ENCODE peak calls at places on chromosome 16, in four cellular contexts. F, Q, N and H are unnamed samples.

GRCh38 chr16:23379707-23380106 is 73.3 kb downstream of the COG7 start:
- DNase-seq in F (no peak), Q (no peak), N (no peak), H (no peak)

GRCh38 chr16:70703041-70703834 is 17.4 kb upstream of the MTSS2 start:
- DNase-seq in F (no peak), Q (no peak), N (peak; percentile 38), H (no peak)

GRCh38 chr16:70342016-70342415 is 4.7 kb upstream of the DDX19A start:
- DNase-seq in F (no peak), Q (no peak), N (no peak), H (no peak)

GRCh38 chr16:69924777-69925191 is 26.4 kb upstream of the CLEC18A start:
- DNase-seq in F (no peak), Q (no peak), N (no peak), H (no peak)

GRCh38 chr16:57639172-57639571 is 10.7 kb downstream of the ADGRG1 start:
- DNase-seq in F (no peak), Q (no peak), N (peak; percentile 47), H (no peak)

GRCh38 chr16:56683424-56684162 is 1.3 kb downstream of the MT1X start:
- DNase-seq in F (no peak), Q (no peak), N (no peak), H (no peak)

GRCh38 chr16:57976331-57976796 is 5.4 kb upstream of the CNGB1 start:
- DNase-seq in F (no peak), Q (no peak), N (peak; percentile 93), H (no peak)

GRCh38 chr16:50313596-50314483 is 47.5 kb downstream of the ADCY7 start:
- DNase-seq in F (no peak), Q (peak; percentile 94), N (no peak), H (no peak)

GRCh38 chr16:73230651-73231050 is 182.7 kb upstream of the ZFHX3 start:
- DNase-seq in F (no peak), Q (no peak), N (no peak), H (no peak)

GRCh38 chr16:23607740-23608139 is 11.6 kb upstream of the NDUFAB1 start:
- DNase-seq in F (no peak), Q (no peak), N (no peak), H (no peak)

GRCh38 chr16:2486645-2487516 is 12.0 kb downstream of the TBC1D24 start:
- DNase-seq in F (peak; percentile 51), Q (peak; percentile 87), N (no peak), H (peak; percentile 86)

GRCh38 chr16:2858245-2859025 is 465 bp upstream of the PRSS22 start:
- DNase-seq in F (no peak), Q (no peak), N (no peak), H (no peak)

GRCh38 chr16:23453338-23454052 is 506 bp upstream of the COG7 start:
- DNase-seq in F (no peak), Q (no peak), N (no peak), H (no peak)

GRCh38 chr16:60945225-60945624 is 1091.0 kb downstream of the CDH8 start:
- DNase-seq in F (no peak), Q (no peak), N (peak; percentile 19), H (no peak)

GRCh38 chr16:10558746-10559641 is 21.4 kb downstream of the EMP2 start:
- DNase-seq in F (no peak), Q (no peak), N (no peak), H (no peak)

GRCh38 chr16:57999366-57999970 is 1.0 kb downstream of the ZNF319 start:
- DNase-seq in F (no peak), Q (peak; percentile 70), N (no peak), H (peak; percentile 52)

GRCh38 chr16:29680180-29680598 is 1.2 kb downstream of the QPRT start:
- DNase-seq in F (no peak), Q (no peak), N (no peak), H (no peak)

GRCh38 chr16:35599429-35600165 is 2140.2 kb downstream of the TP53TG3F start:
- DNase-seq in F (no peak), Q (no peak), N (no peak), H (no peak)

GRCh38 chr16:29029168-29029994 is 44.5 kb downstream of the LAT start:
- DNase-seq in F (no peak), Q (no peak), N (peak; percentile 80), H (no peak)

GRCh38 chr16:51034481-51035109 is 116.5 kb downstream of the SALL1 start:
- DNase-seq in F (no peak), Q (no peak), N (no peak), H (no peak)

GRCh38 chr16:8173111-8173644 is 417.1 kb downstream of the TMEM114 start:
- DNase-seq in F (peak; percentile 2), Q (peak; percentile 70), N (peak; percentile 88), H (peak; percentile 27)

GRCh38 chr16:87392823-87393679 is 915 bp downstream of the MAP1LC3B start:
- DNase-seq in F (no peak), Q (no peak), N (no peak), H (no peak)

GRCh38 chr16:35134471-35134870 is 1675.1 kb downstream of the TP53TG3F start:
- DNase-seq in F (no peak), Q (no peak), N (no peak), H (no peak)

GRCh38 chr16:59164461-59164860 is 430.3 kb upstream of the GOT2 start:
- DNase-seq in F (no peak), Q (no peak), N (no peak), H (no peak)

GRCh38 chr16:11597268-11597690 is 10.6 kb upstream of the LITAF start:
- DNase-seq in F (no peak), Q (peak; percentile 61), N (no peak), H (no peak)

GRCh38 chr16:77920984-77921383 is 101.4 kb upstream of the CLEC3A start:
- DNase-seq in F (no peak), Q (no peak), N (no peak), H (no peak)

GRCh38 chr16:75535901-75536300 is at the start of gene CHST5:
- DNase-seq in F (no peak), Q (no peak), N (no peak), H (no peak)

GRCh38 chr16:24852281-24852721 is 6.5 kb downstream of the SLC5A11 start:
- DNase-seq in F (no peak), Q (no peak), N (no peak), H (no peak)

GRCh38 chr16:56689171-56689570 is 6.9 kb downstream of the MT1X start:
- DNase-seq in F (no peak), Q (no peak), N (no peak), H (no peak)

GRCh38 chr16:15856901-15857778 is at the start of gene MYH11:
- DNase-seq in F (no peak), Q (peak; percentile 14), N (peak; percentile 46), H (no peak)

GRCh38 chr16:52634101-52634500 is 87.2 kb upstream of the TOX3 start:
- DNase-seq in F (no peak), Q (no peak), N (no peak), H (no peak)
- TF ChIP-seq SPI1 in F (no peak), Q (no peak), N (no peak), H (no peak)

DNA sequence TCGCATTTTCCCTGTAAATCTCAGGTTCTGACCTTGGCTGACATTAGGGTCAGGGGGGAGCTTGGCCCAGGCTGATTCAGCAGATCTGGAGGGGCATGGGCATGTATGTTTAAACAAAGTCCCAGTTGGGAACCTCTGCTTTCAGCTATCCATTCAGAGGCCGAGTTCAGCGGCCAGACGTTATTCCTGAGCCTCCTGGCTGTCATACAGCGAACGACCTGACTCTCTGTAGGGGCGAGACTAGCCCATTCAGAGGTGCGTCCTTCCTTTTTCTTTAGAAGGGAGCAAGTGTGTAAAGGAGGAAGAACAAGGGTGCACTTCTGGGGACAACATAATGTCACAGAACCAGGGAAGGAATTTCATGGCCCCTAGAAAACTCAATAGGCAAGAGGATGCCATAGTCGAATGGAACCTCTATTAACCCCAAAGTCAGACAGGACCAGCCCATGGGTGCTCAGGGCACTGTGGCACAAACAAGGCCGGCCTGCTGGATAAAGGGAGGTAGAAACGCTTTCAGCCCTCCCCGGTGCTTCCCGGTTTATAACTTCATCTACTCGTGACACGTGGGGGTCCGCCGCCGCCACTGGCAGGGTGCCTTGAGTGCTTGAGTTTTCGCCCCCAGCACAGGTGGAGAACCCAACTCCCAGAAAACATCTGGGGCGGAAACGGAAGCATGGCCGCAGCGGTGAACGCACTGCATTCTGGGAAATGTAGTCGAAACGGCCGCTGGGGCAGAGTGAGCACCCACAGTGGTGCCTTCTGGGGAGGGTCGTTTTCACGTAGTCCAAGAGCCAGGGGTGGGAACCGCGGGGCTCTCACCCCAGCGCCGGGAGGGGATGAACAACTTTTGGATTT is 33.2 kb upstream of the PLCG2 start:
- DNase-seq in F (no peak), Q (peak; percentile 63), N (peak; percentile 86), H (peak; percentile 63)
- TF ChIP-seq SPI1 in F (no peak), Q (no peak), N (no peak), H (no peak)

GRCh38 chr16:85310868-85311585 is 198.8 kb upstream of the CIBAR2 start:
- DNase-seq in F (no peak), Q (no peak), N (peak; percentile 66), H (no peak)
- TF ChIP-seq SPI1 in F (no peak), Q (no peak), N (no peak), H (no peak)

DNA sequence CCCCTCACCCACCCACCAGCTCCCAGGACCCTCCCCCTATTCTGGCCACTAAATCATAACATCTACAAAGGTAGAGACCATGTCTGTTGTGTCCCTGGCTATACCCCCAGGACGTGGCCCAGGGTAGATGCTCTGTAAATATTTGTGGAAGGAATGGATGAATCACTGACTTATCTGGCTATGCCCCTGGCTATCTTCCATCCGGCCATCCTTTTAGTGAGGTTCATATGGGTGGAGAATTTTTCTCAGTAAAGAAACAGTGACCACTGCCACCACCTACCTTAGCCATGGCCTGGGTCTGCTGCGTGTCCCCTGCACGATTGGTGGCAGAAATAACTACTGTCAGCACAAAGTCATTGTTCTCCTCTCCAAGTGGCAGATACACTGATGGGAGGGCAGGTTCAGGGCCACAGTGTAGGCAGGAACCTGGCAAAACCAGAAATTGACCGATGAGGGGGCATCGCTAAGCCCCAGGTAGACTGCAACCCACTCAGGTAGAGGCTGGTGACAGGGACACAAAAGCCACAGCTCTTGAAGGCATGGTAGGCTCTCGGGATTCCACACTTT is 63.1 kb upstream of the BCO1 start:
- DNase-seq in F (no peak), Q (no peak), N (no peak), H (no peak)
- TF ChIP-seq SPI1 in F (no peak), Q (no peak), N (no peak), H (no peak)

DNA sequence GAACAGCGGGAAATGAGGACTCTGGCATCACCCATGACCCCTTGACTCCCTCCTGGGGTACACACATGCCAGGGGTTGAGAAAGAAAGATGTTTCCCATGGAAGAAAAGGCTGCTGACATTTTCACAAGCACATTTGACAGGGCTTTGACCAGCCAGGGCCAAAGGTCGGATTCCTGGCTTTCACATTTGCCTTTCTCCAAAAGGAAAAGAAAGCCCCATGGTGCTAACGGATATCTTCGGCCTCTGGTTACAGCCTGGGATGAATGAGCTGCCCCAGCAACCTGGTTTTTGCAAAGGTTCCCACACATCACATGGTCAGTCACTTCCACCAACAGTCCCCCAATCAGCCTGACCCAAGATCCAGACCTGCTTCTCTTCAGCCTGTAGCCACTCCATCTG is 478.2 kb upstream of the CDH11 start:
- DNase-seq in F (no peak), Q (no peak), N (no peak), H (no peak)
- TF ChIP-seq SPI1 in F (no peak), Q (no peak), N (no peak), H (no peak)

GRCh38 chr16:72099377-72099818 is 5.8 kb downstream of the DHX38 start:
- DNase-seq in F (peak; percentile 13), Q (peak; percentile 66), N (peak; percentile 57), H (peak; percentile 56)
- TF ChIP-seq SPI1 in F (no peak), Q (no peak), N (no peak), H (no peak)

GRCh38 chr16:17343028-17343427 is 127.7 kb downstream of the XYLT1 start:
- DNase-seq in F (peak; percentile 63), Q (peak; percentile 96), N (no peak), H (no peak)
- TF ChIP-seq SPI1 in F (no peak), Q (no peak), N (no peak), H (no peak)